ENCODE peak calls at places on chromosomes 6 and 20, in nine cellular contexts. One of them, this sample, is unnamed.

GRCh38 chr6:53361549-53362031 is 12.8 kb upstream of the ELOVL5 start:
- DNase-seq in activated CD4-positive, alpha-beta T cell treated with anti-CD3 and anti-CD28 coated beads, Interleukin-2, amount 10 ng/mL, durations not matched to agents 24 days and 14 days: peak; percentile 87
- DNase-seq in Peyer's patch: no peak
- DNase-seq in pons: peak; percentile 5
- DNase-seq in stimulated activated CD4-positive, alpha-beta T cell treated with anti-CD3 and anti-CD28 coated beads, Interleukin-4, amount 100 ng/mL, for 1 hour: peak; percentile 21
- DNase-seq in amniotic stem cell: no peak
- DNase-seq in dorsolateral prefrontal cortex: no peak
- DNase-seq in ascending aorta: no peak
- DNase-seq in GF-D8: no peak
- DNase-seq in this sample: peak; percentile 76

GRCh38 chr20:38175221-38176030 is 10.4 kb upstream of the TGM2 start:
- DNase-seq in Peyer's patch: no peak
- DNase-seq in pons: no peak
- DNase-seq in dorsolateral prefrontal cortex: no peak
- DNase-seq in stimulated activated CD4-positive, alpha-beta T cell treated with anti-CD3 and anti-CD28 coated beads, Interleukin-4, amount 100 ng/mL, for 1 hour: no peak
- DNase-seq in activated CD4-positive, alpha-beta T cell treated with anti-CD3 and anti-CD28 coated beads, Interleukin-2, amount 10 ng/mL, durations not matched to agents 24 days and 14 days: no peak
- DNase-seq in GF-D8: no peak
- DNase-seq in ascending aorta: no peak
- DNase-seq in amniotic stem cell: no peak
- DNase-seq in this sample: no peak

GRCh38 chr20:64112691-64113443 is 5.5 kb upstream of the NPBWR2 start:
- DNase-seq in ascending aorta: peak; percentile 1
- DNase-seq in Peyer's patch: peak; percentile 39
- DNase-seq in stimulated activated CD4-positive, alpha-beta T cell treated with anti-CD3 and anti-CD28 coated beads, Interleukin-4, amount 100 ng/mL, for 1 hour: no peak
- DNase-seq in amniotic stem cell: no peak
- DNase-seq in GF-D8: no peak
- DNase-seq in pons: no peak
- DNase-seq in activated CD4-positive, alpha-beta T cell treated with anti-CD3 and anti-CD28 coated beads, Interleukin-2, amount 10 ng/mL, durations not matched to agents 24 days and 14 days: peak; percentile 54
- DNase-seq in dorsolateral prefrontal cortex: no peak
- DNase-seq in this sample: no peak

GRCh38 chr6:15417811-15418210 is 171.9 kb downstream of the JARID2 start:
- DNase-seq in stimulated activated CD4-positive, alpha-beta T cell treated with anti-CD3 and anti-CD28 coated beads, Interleukin-4, amount 100 ng/mL, for 1 hour: no peak
- DNase-seq in pons: no peak
- DNase-seq in activated CD4-positive, alpha-beta T cell treated with anti-CD3 and anti-CD28 coated beads, Interleukin-2, amount 10 ng/mL, durations not matched to agents 24 days and 14 days: peak; percentile 73
- DNase-seq in dorsolateral prefrontal cortex: no peak
- DNase-seq in amniotic stem cell: no peak
- DNase-seq in ascending aorta: no peak
- DNase-seq in GF-D8: peak; percentile 73
- DNase-seq in Peyer's patch: no peak
- DNase-seq in this sample: peak; percentile 72

GRCh38 chr20:37986873-37987601 is 46.2 kb downstream of the TTI1 start:
- DNase-seq in ascending aorta: no peak
- DNase-seq in stimulated activated CD4-positive, alpha-beta T cell treated with anti-CD3 and anti-CD28 coated beads, Interleukin-4, amount 100 ng/mL, for 1 hour: no peak
- DNase-seq in amniotic stem cell: no peak
- DNase-seq in pons: peak; percentile 39
- DNase-seq in GF-D8: no peak
- DNase-seq in dorsolateral prefrontal cortex: no peak
- DNase-seq in Peyer's patch: no peak
- DNase-seq in activated CD4-positive, alpha-beta T cell treated with anti-CD3 and anti-CD28 coated beads, Interleukin-2, amount 10 ng/mL, durations not matched to agents 24 days and 14 days: no peak
- DNase-seq in this sample: no peak

GRCh38 chr20:49872056-49872455 is 43.3 kb downstream of the SPATA2 start:
- DNase-seq in activated CD4-positive, alpha-beta T cell treated with anti-CD3 and anti-CD28 coated beads, Interleukin-2, amount 10 ng/mL, durations not matched to agents 24 days and 14 days: no peak
- DNase-seq in Peyer's patch: no peak
- DNase-seq in dorsolateral prefrontal cortex: no peak
- DNase-seq in stimulated activated CD4-positive, alpha-beta T cell treated with anti-CD3 and anti-CD28 coated beads, Interleukin-4, amount 100 ng/mL, for 1 hour: no peak
- DNase-seq in ascending aorta: no peak
- DNase-seq in GF-D8: no peak
- DNase-seq in amniotic stem cell: no peak
- DNase-seq in pons: no peak
- DNase-seq in this sample: no peak

GRCh38 chr6:79964607-79965081 is 17.3 kb upstream of the ELOVL4 start:
- DNase-seq in pons: no peak
- DNase-seq in GF-D8: no peak
- DNase-seq in stimulated activated CD4-positive, alpha-beta T cell treated with anti-CD3 and anti-CD28 coated beads, Interleukin-4, amount 100 ng/mL, for 1 hour: no peak
- DNase-seq in dorsolateral prefrontal cortex: no peak
- DNase-seq in Peyer's patch: no peak
- DNase-seq in amniotic stem cell: no peak
- DNase-seq in ascending aorta: no peak
- DNase-seq in activated CD4-positive, alpha-beta T cell treated with anti-CD3 and anti-CD28 coated beads, Interleukin-2, amount 10 ng/mL, durations not matched to agents 24 days and 14 days: no peak
- DNase-seq in this sample: no peak

GRCh38 chr6:123808556-123808955 is 4.9 kb downstream of the NKAIN2 start:
- DNase-seq in Peyer's patch: no peak
- DNase-seq in GF-D8: no peak
- DNase-seq in activated CD4-positive, alpha-beta T cell treated with anti-CD3 and anti-CD28 coated beads, Interleukin-2, amount 10 ng/mL, durations not matched to agents 24 days and 14 days: no peak
- DNase-seq in stimulated activated CD4-positive, alpha-beta T cell treated with anti-CD3 and anti-CD28 coated beads, Interleukin-4, amount 100 ng/mL, for 1 hour: no peak
- DNase-seq in pons: peak; percentile 89
- DNase-seq in amniotic stem cell: no peak
- DNase-seq in dorsolateral prefrontal cortex: peak; percentile 73
- DNase-seq in ascending aorta: no peak
- DNase-seq in this sample: no peak

GRCh38 chr20:37209193-37209592 is 29.8 kb upstream of the MROH8 start:
- DNase-seq in GF-D8: no peak
- DNase-seq in stimulated activated CD4-positive, alpha-beta T cell treated with anti-CD3 and anti-CD28 coated beads, Interleukin-4, amount 100 ng/mL, for 1 hour: no peak
- DNase-seq in amniotic stem cell: no peak
- DNase-seq in ascending aorta: no peak
- DNase-seq in pons: no peak
- DNase-seq in dorsolateral prefrontal cortex: no peak
- DNase-seq in Peyer's patch: no peak
- DNase-seq in activated CD4-positive, alpha-beta T cell treated with anti-CD3 and anti-CD28 coated beads, Interleukin-2, amount 10 ng/mL, durations not matched to agents 24 days and 14 days: no peak
- DNase-seq in this sample: no peak

GRCh38 chr6:156390621-156391378 is 386.4 kb upstream of the ARID1B start:
- DNase-seq in stimulated activated CD4-positive, alpha-beta T cell treated with anti-CD3 and anti-CD28 coated beads, Interleukin-4, amount 100 ng/mL, for 1 hour: no peak
- DNase-seq in GF-D8: no peak
- DNase-seq in amniotic stem cell: no peak
- DNase-seq in pons: no peak
- DNase-seq in ascending aorta: no peak
- DNase-seq in Peyer's patch: no peak
- DNase-seq in activated CD4-positive, alpha-beta T cell treated with anti-CD3 and anti-CD28 coated beads, Interleukin-2, amount 10 ng/mL, durations not matched to agents 24 days and 14 days: no peak
- DNase-seq in dorsolateral prefrontal cortex: peak; percentile 43
- DNase-seq in this sample: no peak

GRCh38 chr20:51930775-51931174 is 128.5 kb upstream of the SALL4 start:
- DNase-seq in GF-D8: no peak
- DNase-seq in Peyer's patch: no peak
- DNase-seq in activated CD4-positive, alpha-beta T cell treated with anti-CD3 and anti-CD28 coated beads, Interleukin-2, amount 10 ng/mL, durations not matched to agents 24 days and 14 days: no peak
- DNase-seq in pons: no peak
- DNase-seq in dorsolateral prefrontal cortex: no peak
- DNase-seq in stimulated activated CD4-positive, alpha-beta T cell treated with anti-CD3 and anti-CD28 coated beads, Interleukin-4, amount 100 ng/mL, for 1 hour: no peak
- DNase-seq in amniotic stem cell: peak; percentile 14
- DNase-seq in ascending aorta: no peak
- DNase-seq in this sample: no peak

GRCh38 chr6:64013061-64013410 is 377.4 kb downstream of the PHF3 start:
- DNase-seq in pons: peak; percentile 15
- DNase-seq in Peyer's patch: no peak
- DNase-seq in amniotic stem cell: no peak
- DNase-seq in ascending aorta: no peak
- DNase-seq in activated CD4-positive, alpha-beta T cell treated with anti-CD3 and anti-CD28 coated beads, Interleukin-2, amount 10 ng/mL, durations not matched to agents 24 days and 14 days: no peak
- DNase-seq in GF-D8: no peak
- DNase-seq in stimulated activated CD4-positive, alpha-beta T cell treated with anti-CD3 and anti-CD28 coated beads, Interleukin-4, amount 100 ng/mL, for 1 hour: no peak
- DNase-seq in dorsolateral prefrontal cortex: no peak
- DNase-seq in this sample: no peak

GRCh38 chr20:32497589-32498224 is 87.4 kb downstream of the NOL4L start:
- DNase-seq in GF-D8: no peak
- DNase-seq in pons: no peak
- DNase-seq in ascending aorta: no peak
- DNase-seq in activated CD4-positive, alpha-beta T cell treated with anti-CD3 and anti-CD28 coated beads, Interleukin-2, amount 10 ng/mL, durations not matched to agents 24 days and 14 days: no peak
- DNase-seq in stimulated activated CD4-positive, alpha-beta T cell treated with anti-CD3 and anti-CD28 coated beads, Interleukin-4, amount 100 ng/mL, for 1 hour: no peak
- DNase-seq in Peyer's patch: no peak
- DNase-seq in amniotic stem cell: no peak
- DNase-seq in dorsolateral prefrontal cortex: peak; percentile 23
- DNase-seq in this sample: no peak

GRCh38 chr20:38875170-38875993 is 50.8 kb upstream of the FAM83D start:
- DNase-seq in amniotic stem cell: no peak
- DNase-seq in GF-D8: no peak
- DNase-seq in stimulated activated CD4-positive, alpha-beta T cell treated with anti-CD3 and anti-CD28 coated beads, Interleukin-4, amount 100 ng/mL, for 1 hour: peak; percentile 29
- DNase-seq in activated CD4-positive, alpha-beta T cell treated with anti-CD3 and anti-CD28 coated beads, Interleukin-2, amount 10 ng/mL, durations not matched to agents 24 days and 14 days: peak; percentile 89
- DNase-seq in ascending aorta: no peak
- DNase-seq in dorsolateral prefrontal cortex: no peak
- DNase-seq in pons: peak; percentile 52
- DNase-seq in Peyer's patch: no peak
- DNase-seq in this sample: peak; percentile 60

GRCh38 chr6:133341607-133342158 is 100.5 kb downstream of the EYA4 start:
- DNase-seq in activated CD4-positive, alpha-beta T cell treated with anti-CD3 and anti-CD28 coated beads, Interleukin-2, amount 10 ng/mL, durations not matched to agents 24 days and 14 days: no peak
- DNase-seq in dorsolateral prefrontal cortex: no peak
- DNase-seq in GF-D8: no peak
- DNase-seq in pons: no peak
- DNase-seq in ascending aorta: no peak
- DNase-seq in stimulated activated CD4-positive, alpha-beta T cell treated with anti-CD3 and anti-CD28 coated beads, Interleukin-4, amount 100 ng/mL, for 1 hour: no peak
- DNase-seq in amniotic stem cell: peak; percentile 25
- DNase-seq in Peyer's patch: no peak
- DNase-seq in this sample: no peak

GRCh38 chr6:132004668-132005067 is 53.5 kb upstream of the CCN2 start:
- DNase-seq in amniotic stem cell: no peak
- DNase-seq in ascending aorta: no peak
- DNase-seq in Peyer's patch: no peak
- DNase-seq in pons: no peak
- DNase-seq in activated CD4-positive, alpha-beta T cell treated with anti-CD3 and anti-CD28 coated beads, Interleukin-2, amount 10 ng/mL, durations not matched to agents 24 days and 14 days: peak; percentile 6
- DNase-seq in GF-D8: no peak
- DNase-seq in dorsolateral prefrontal cortex: no peak
- DNase-seq in stimulated activated CD4-positive, alpha-beta T cell treated with anti-CD3 and anti-CD28 coated beads, Interleukin-4, amount 100 ng/mL, for 1 hour: no peak
- DNase-seq in this sample: no peak

GRCh38 chr20:63116412-63117106 is 99.4 kb downstream of the YTHDF1 start:
- DNase-seq in activated CD4-positive, alpha-beta T cell treated with anti-CD3 and anti-CD28 coated beads, Interleukin-2, amount 10 ng/mL, durations not matched to agents 24 days and 14 days: peak; percentile 74
- DNase-seq in GF-D8: no peak
- DNase-seq in dorsolateral prefrontal cortex: no peak
- DNase-seq in pons: no peak
- DNase-seq in amniotic stem cell: no peak
- DNase-seq in ascending aorta: no peak
- DNase-seq in stimulated activated CD4-positive, alpha-beta T cell treated with anti-CD3 and anti-CD28 coated beads, Interleukin-4, amount 100 ng/mL, for 1 hour: no peak
- DNase-seq in Peyer's patch: no peak
- DNase-seq in this sample: no peak

GRCh38 chr6:63724721-63725120 is 89.1 kb downstream of the PHF3 start:
- DNase-seq in GF-D8: no peak
- DNase-seq in Peyer's patch: no peak
- DNase-seq in pons: no peak
- DNase-seq in activated CD4-positive, alpha-beta T cell treated with anti-CD3 and anti-CD28 coated beads, Interleukin-2, amount 10 ng/mL, durations not matched to agents 24 days and 14 days: no peak
- DNase-seq in dorsolateral prefrontal cortex: no peak
- DNase-seq in ascending aorta: no peak
- DNase-seq in stimulated activated CD4-positive, alpha-beta T cell treated with anti-CD3 and anti-CD28 coated beads, Interleukin-4, amount 100 ng/mL, for 1 hour: no peak
- DNase-seq in amniotic stem cell: no peak
- DNase-seq in this sample: no peak

GRCh38 chr6:292506-293184 is 358 bp downstream of the DUSP22 start:
- DNase-seq in stimulated activated CD4-positive, alpha-beta T cell treated with anti-CD3 and anti-CD28 coated beads, Interleukin-4, amount 100 ng/mL, for 1 hour: peak; percentile 73
- DNase-seq in Peyer's patch: peak; percentile 87
- DNase-seq in GF-D8: no peak
- DNase-seq in pons: peak; percentile 84
- DNase-seq in amniotic stem cell: no peak
- DNase-seq in ascending aorta: no peak
- DNase-seq in dorsolateral prefrontal cortex: no peak
- DNase-seq in activated CD4-positive, alpha-beta T cell treated with anti-CD3 and anti-CD28 coated beads, Interleukin-2, amount 10 ng/mL, durations not matched to agents 24 days and 14 days: peak; percentile 93
- DNase-seq in this sample: peak; percentile 81

GRCh38 chr6:132764370-132764769 is 6.7 kb upstream of the VNN2 start:
- DNase-seq in ascending aorta: no peak
- DNase-seq in activated CD4-positive, alpha-beta T cell treated with anti-CD3 and anti-CD28 coated beads, Interleukin-2, amount 10 ng/mL, durations not matched to agents 24 days and 14 days: no peak
- DNase-seq in Peyer's patch: no peak
- DNase-seq in amniotic stem cell: peak; percentile 73
- DNase-seq in stimulated activated CD4-positive, alpha-beta T cell treated with anti-CD3 and anti-CD28 coated beads, Interleukin-4, amount 100 ng/mL, for 1 hour: no peak
- DNase-seq in pons: peak; percentile 17
- DNase-seq in dorsolateral prefrontal cortex: peak; percentile 80
- DNase-seq in GF-D8: no peak
- DNase-seq in this sample: no peak

GRCh38 chr6:160267102-160267501 is 8.5 kb upstream of the SLC22A2 start:
- DNase-seq in activated CD4-positive, alpha-beta T cell treated with anti-CD3 and anti-CD28 coated beads, Interleukin-2, amount 10 ng/mL, durations not matched to agents 24 days and 14 days: no peak
- DNase-seq in dorsolateral prefrontal cortex: no peak
- DNase-seq in ascending aorta: no peak
- DNase-seq in amniotic stem cell: no peak
- DNase-seq in GF-D8: no peak
- DNase-seq in stimulated activated CD4-positive, alpha-beta T cell treated with anti-CD3 and anti-CD28 coated beads, Interleukin-4, amount 100 ng/mL, for 1 hour: no peak
- DNase-seq in pons: no peak
- DNase-seq in Peyer's patch: no peak
- DNase-seq in this sample: no peak

GRCh38 chr20:24722586-24722985 is 226.5 kb upstream of the CST7 start:
- DNase-seq in Peyer's patch: no peak
- DNase-seq in amniotic stem cell: no peak
- DNase-seq in GF-D8: no peak
- DNase-seq in stimulated activated CD4-positive, alpha-beta T cell treated with anti-CD3 and anti-CD28 coated beads, Interleukin-4, amount 100 ng/mL, for 1 hour: no peak
- DNase-seq in dorsolateral prefrontal cortex: no peak
- DNase-seq in activated CD4-positive, alpha-beta T cell treated with anti-CD3 and anti-CD28 coated beads, Interleukin-2, amount 10 ng/mL, durations not matched to agents 24 days and 14 days: no peak
- DNase-seq in ascending aorta: no peak
- DNase-seq in pons: no peak
- DNase-seq in this sample: no peak

GRCh38 chr6:74369556-74369993 is 673.6 kb downstream of the CD109 start:
- DNase-seq in stimulated activated CD4-positive, alpha-beta T cell treated with anti-CD3 and anti-CD28 coated beads, Interleukin-4, amount 100 ng/mL, for 1 hour: no peak
- DNase-seq in activated CD4-positive, alpha-beta T cell treated with anti-CD3 and anti-CD28 coated beads, Interleukin-2, amount 10 ng/mL, durations not matched to agents 24 days and 14 days: no peak
- DNase-seq in amniotic stem cell: peak; percentile 45
- DNase-seq in GF-D8: no peak
- DNase-seq in Peyer's patch: no peak
- DNase-seq in pons: no peak
- DNase-seq in ascending aorta: no peak
- DNase-seq in dorsolateral prefrontal cortex: no peak
- DNase-seq in this sample: no peak

GRCh38 chr6:145339089-145339488 is 396.2 kb downstream of the EPM2A start:
- DNase-seq in pons: no peak
- DNase-seq in amniotic stem cell: no peak
- DNase-seq in dorsolateral prefrontal cortex: no peak
- DNase-seq in Peyer's patch: no peak
- DNase-seq in activated CD4-positive, alpha-beta T cell treated with anti-CD3 and anti-CD28 coated beads, Interleukin-2, amount 10 ng/mL, durations not matched to agents 24 days and 14 days: no peak
- DNase-seq in ascending aorta: no peak
- DNase-seq in stimulated activated CD4-positive, alpha-beta T cell treated with anti-CD3 and anti-CD28 coated beads, Interleukin-4, amount 100 ng/mL, for 1 hour: no peak
- DNase-seq in GF-D8: no peak
- DNase-seq in this sample: no peak

GRCh38 chr6:107653183-107653580 is 163.3 kb downstream of the SOBP start:
- DNase-seq in Peyer's patch: no peak
- DNase-seq in amniotic stem cell: no peak
- DNase-seq in activated CD4-positive, alpha-beta T cell treated with anti-CD3 and anti-CD28 coated beads, Interleukin-2, amount 10 ng/mL, durations not matched to agents 24 days and 14 days: no peak
- DNase-seq in ascending aorta: no peak
- DNase-seq in GF-D8: no peak
- DNase-seq in dorsolateral prefrontal cortex: no peak
- DNase-seq in pons: no peak
- DNase-seq in stimulated activated CD4-positive, alpha-beta T cell treated with anti-CD3 and anti-CD28 coated beads, Interleukin-4, amount 100 ng/mL, for 1 hour: no peak
- DNase-seq in this sample: no peak

GRCh38 chr6:148328876-148329567 is 13.6 kb upstream of the SASH1 start:
- DNase-seq in ascending aorta: no peak
- DNase-seq in dorsolateral prefrontal cortex: no peak
- DNase-seq in GF-D8: no peak
- DNase-seq in activated CD4-positive, alpha-beta T cell treated with anti-CD3 and anti-CD28 coated beads, Interleukin-2, amount 10 ng/mL, durations not matched to agents 24 days and 14 days: no peak
- DNase-seq in stimulated activated CD4-positive, alpha-beta T cell treated with anti-CD3 and anti-CD28 coated beads, Interleukin-4, amount 100 ng/mL, for 1 hour: no peak
- DNase-seq in amniotic stem cell: no peak
- DNase-seq in Peyer's patch: no peak
- DNase-seq in pons: peak; percentile 95
- DNase-seq in this sample: no peak

GRCh38 chr6:164045082-164045481 is 630.6 kb downstream of the QKI start:
- DNase-seq in ascending aorta: no peak
- DNase-seq in Peyer's patch: no peak
- DNase-seq in amniotic stem cell: no peak
- DNase-seq in dorsolateral prefrontal cortex: no peak
- DNase-seq in GF-D8: no peak
- DNase-seq in activated CD4-positive, alpha-beta T cell treated with anti-CD3 and anti-CD28 coated beads, Interleukin-2, amount 10 ng/mL, durations not matched to agents 24 days and 14 days: no peak
- DNase-seq in stimulated activated CD4-positive, alpha-beta T cell treated with anti-CD3 and anti-CD28 coated beads, Interleukin-4, amount 100 ng/mL, for 1 hour: no peak
- DNase-seq in pons: no peak
- DNase-seq in this sample: no peak

GRCh38 chr6:21840428-21840827 is 246.9 kb downstream of the SOX4 start:
- DNase-seq in stimulated activated CD4-positive, alpha-beta T cell treated with anti-CD3 and anti-CD28 coated beads, Interleukin-4, amount 100 ng/mL, for 1 hour: no peak
- DNase-seq in pons: no peak
- DNase-seq in GF-D8: no peak
- DNase-seq in activated CD4-positive, alpha-beta T cell treated with anti-CD3 and anti-CD28 coated beads, Interleukin-2, amount 10 ng/mL, durations not matched to agents 24 days and 14 days: no peak
- DNase-seq in dorsolateral prefrontal cortex: no peak
- DNase-seq in Peyer's patch: no peak
- DNase-seq in amniotic stem cell: no peak
- DNase-seq in ascending aorta: no peak
- DNase-seq in this sample: no peak

GRCh38 chr6:157769776-157770430 is 53.1 kb upstream of the SNX9 start:
- DNase-seq in Peyer's patch: peak; percentile 62
- DNase-seq in GF-D8: no peak
- DNase-seq in dorsolateral prefrontal cortex: no peak
- DNase-seq in amniotic stem cell: no peak
- DNase-seq in stimulated activated CD4-positive, alpha-beta T cell treated with anti-CD3 and anti-CD28 coated beads, Interleukin-4, amount 100 ng/mL, for 1 hour: no peak
- DNase-seq in activated CD4-positive, alpha-beta T cell treated with anti-CD3 and anti-CD28 coated beads, Interleukin-2, amount 10 ng/mL, durations not matched to agents 24 days and 14 days: no peak
- DNase-seq in ascending aorta: no peak
- DNase-seq in pons: no peak
- DNase-seq in this sample: no peak

GRCh38 chr6:41673704-41674000 is 35.4 kb downstream of the MDFI start:
- DNase-seq in activated CD4-positive, alpha-beta T cell treated with anti-CD3 and anti-CD28 coated beads, Interleukin-2, amount 10 ng/mL, durations not matched to agents 24 days and 14 days: no peak
- DNase-seq in ascending aorta: no peak
- DNase-seq in dorsolateral prefrontal cortex: peak; percentile 27
- DNase-seq in GF-D8: no peak
- DNase-seq in pons: no peak
- DNase-seq in Peyer's patch: peak; percentile 41
- DNase-seq in amniotic stem cell: no peak
- DNase-seq in stimulated activated CD4-positive, alpha-beta T cell treated with anti-CD3 and anti-CD28 coated beads, Interleukin-4, amount 100 ng/mL, for 1 hour: no peak
- DNase-seq in this sample: no peak

GRCh38 chr6:13397359-13398080 is 69.2 kb upstream of the TBC1D7 start:
- DNase-seq in GF-D8: no peak
- DNase-seq in pons: no peak
- DNase-seq in activated CD4-positive, alpha-beta T cell treated with anti-CD3 and anti-CD28 coated beads, Interleukin-2, amount 10 ng/mL, durations not matched to agents 24 days and 14 days: no peak
- DNase-seq in dorsolateral prefrontal cortex: no peak
- DNase-seq in Peyer's patch: peak; percentile 63
- DNase-seq in stimulated activated CD4-positive, alpha-beta T cell treated with anti-CD3 and anti-CD28 coated beads, Interleukin-4, amount 100 ng/mL, for 1 hour: no peak
- DNase-seq in amniotic stem cell: no peak
- DNase-seq in ascending aorta: no peak
- DNase-seq in this sample: no peak